ENCODE peak calls at places on chromosomes 12 and 14, in eight cellular contexts. Q is A549; G is pancreas; T is mesenchymal stem cell; W is mesendoderm; U is lung; C is brain microvascular endothelial cell; B is CD4-positive, alpha-beta T cell. A is an unnamed sample.

GRCh38 chr12:58629376-58629775 is 290.9 kb downstream of the LRIG3 start:
- DNase-seq in Q (no peak), G (no peak), T (peak), W (no peak), U (no peak), C (no peak), B (no peak), A (no peak)

GRCh38 chr12:75954749-75955148 is 76.8 kb downstream of the PHLDA1 start:
- DNase-seq in Q (no peak), G (no peak), T (no peak), W (no peak), U (no peak), C (no peak), B (no peak), A (no peak)

GRCh38 chr12:68158427-68158826 is 1.1 kb downstream of the IFNG start:
- DNase-seq in Q (no peak), G (no peak), T (peak), W (peak), U (no peak), C (peak), B (peak), A (no peak)

GRCh38 chr12:14958361-14959125 is 2.9 kb downstream of the ARHGDIB start:
- DNase-seq in Q (no peak), G (no peak), T (no peak), W (no peak), U (no peak), C (no peak), B (no peak), A (no peak)

GRCh38 chr12:28104893-28105864 is 85.1 kb upstream of the CCDC91 start:
- DNase-seq in Q (no peak), G (no peak), T (peak), W (no peak), U (no peak), C (no peak), B (no peak), A (no peak)

GRCh38 chr12:54970741-54971140 is 13.8 kb downstream of the TESPA1 start:
- DNase-seq in Q (no peak), G (no peak), T (no peak), W (no peak), U (no peak), C (no peak), B (no peak), A (no peak)

GRCh38 chr12:132560421-132560830 is 50.0 kb downstream of the LRCOL1 start:
- DNase-seq in Q (peak), G (no peak), T (no peak), W (peak), U (no peak), C (no peak), B (no peak), A (no peak)

GRCh38 chr12:91406920-91407341 is 224.3 kb upstream of the DCN start:
- DNase-seq in Q (peak), G (no peak), T (peak), W (peak), U (no peak), C (peak), B (no peak), A (no peak)

GRCh38 chr14:76191297-76191696 is 39.6 kb downstream of the GPATCH2L start:
- DNase-seq in Q (no peak), G (no peak), T (no peak), W (no peak), U (peak), C (no peak), B (no peak), A (no peak)

GRCh38 chr12:14454098-14454907 is 88.8 kb downstream of the ATF7IP start:
- DNase-seq in Q (peak), G (no peak), T (peak), W (peak), U (no peak), C (peak), B (no peak), A (no peak)

GRCh38 chr12:46386360-46386867 is 13.8 kb upstream of the SLC38A2 start:
- DNase-seq in Q (no peak), G (no peak), T (peak), W (no peak), U (no peak), C (peak), B (no peak), A (no peak)

GRCh38 chr12:79664518-79664917 is 26.2 kb downstream of the PAWR start:
- DNase-seq in Q (no peak), G (no peak), T (no peak), W (no peak), U (no peak), C (no peak), B (no peak), A (no peak)
- H3K27ac ChIP-seq in Q (no peak), G (no peak), T (no peak), W (no peak), U (no peak), C (no peak), B (no peak), A (no peak)

GRCh38 chr14:55101698-55102097 is 27.4 kb upstream of the LGALS3 start:
- DNase-seq in Q (no peak), G (no peak), T (no peak), W (no peak), U (no peak), C (no peak), B (no peak), A (no peak)
- H3K27ac ChIP-seq in Q (peak), G (peak), T (peak), W (no peak), U (peak), C (peak), B (no peak), A (no peak)

GRCh38 chr12:3337944-3338343 is 153.1 kb upstream of the PRMT8 start:
- DNase-seq in Q (no peak), G (no peak), T (no peak), W (no peak), U (no peak), C (no peak), B (no peak), A (no peak)

GRCh38 chr12:3336606-3337311 is 154.2 kb upstream of the PRMT8 start:
- DNase-seq in Q (no peak), G (no peak), T (no peak), W (no peak), U (no peak), C (no peak), B (no peak), A (peak)

GRCh38 chr12:3341594-3341993 is 149.4 kb upstream of the PRMT8 start:
- DNase-seq in Q (no peak), G (no peak), T (no peak), W (no peak), U (no peak), C (no peak), B (no peak), A (no peak)

GRCh38 chr12:3339221-3339620 is 151.8 kb upstream of the PRMT8 start:
- DNase-seq in Q (no peak), G (no peak), T (no peak), W (no peak), U (no peak), C (no peak), B (no peak), A (no peak)

DNA sequence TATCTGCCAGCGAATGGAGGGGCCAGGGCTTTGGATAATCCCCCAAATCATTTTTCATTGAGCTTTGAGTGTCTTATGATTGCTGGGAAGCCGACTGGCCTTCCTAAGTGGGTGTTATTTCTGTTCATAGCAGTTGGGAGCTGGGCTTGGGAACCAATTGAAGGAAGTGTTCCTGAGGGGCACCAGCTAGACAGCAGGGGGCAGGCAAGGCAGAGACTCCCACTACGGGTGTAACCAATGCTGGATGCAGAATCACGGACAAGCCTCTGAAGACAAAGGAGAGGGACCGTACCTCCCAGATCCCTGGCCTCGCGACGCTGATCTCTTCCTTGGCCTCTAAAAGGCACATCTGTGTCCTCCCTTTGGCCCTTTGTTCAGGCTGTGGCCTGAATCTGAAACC is 149.0 kb upstream of the PRMT8 start:
- DNase-seq in Q (no peak), G (no peak), T (peak), W (peak), U (no peak), C (peak), B (no peak), A (no peak)
- H3K27ac ChIP-seq in Q (no peak), G (no peak), T (no peak), W (no peak), U (no peak), C (no peak), B (no peak), A (no peak)

GRCh38 chr14:80585506-80585835 is 356.1 kb downstream of the CEP128 start:
- DNase-seq in Q (no peak), G (no peak), T (no peak), W (no peak), U (no peak), C (peak), B (no peak), A (no peak)
- H3K27ac ChIP-seq in Q (peak), G (no peak), T (no peak), W (no peak), U (no peak), C (no peak), B (no peak), A (no peak)

DNA sequence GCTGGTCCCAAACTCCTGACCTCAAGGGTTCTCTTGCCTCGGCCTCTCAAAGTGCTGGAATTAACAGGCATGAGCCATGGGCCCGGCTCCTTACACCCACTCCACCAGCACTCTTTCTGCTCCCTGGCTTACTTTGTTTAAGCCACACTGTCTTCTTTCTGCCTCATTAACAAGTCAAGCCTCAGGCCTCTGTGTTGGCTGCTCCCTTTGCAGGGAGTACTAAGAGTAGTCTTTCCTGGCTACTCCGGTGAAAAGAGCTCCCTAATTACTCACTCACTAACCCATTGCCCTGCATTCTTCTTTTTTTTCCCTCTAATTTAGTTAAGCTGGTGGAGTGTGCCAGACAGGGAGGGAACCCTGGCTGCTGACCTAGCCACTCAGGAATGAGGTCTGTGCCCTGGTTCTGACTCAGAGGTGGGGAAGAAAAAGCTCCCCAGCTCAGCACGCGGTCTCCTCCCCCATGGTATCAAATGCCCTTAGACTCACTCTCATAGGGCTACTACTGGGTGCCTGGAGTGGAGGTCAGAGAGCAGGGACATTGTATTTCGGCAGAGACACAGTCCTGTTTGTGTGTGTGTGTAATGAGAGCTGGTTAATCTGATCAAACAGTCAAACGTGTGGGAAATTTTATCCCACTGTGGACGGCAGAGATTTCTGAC is 19.8 kb downstream of the GALNT6 start:
- DNase-seq in Q (peak), G (peak), T (peak), W (peak), U (peak), C (peak), B (no peak), A (peak)
- H3K27ac ChIP-seq in Q (peak), G (peak), T (peak), W (peak), U (peak), C (peak), B (no peak), A (peak)

DNA sequence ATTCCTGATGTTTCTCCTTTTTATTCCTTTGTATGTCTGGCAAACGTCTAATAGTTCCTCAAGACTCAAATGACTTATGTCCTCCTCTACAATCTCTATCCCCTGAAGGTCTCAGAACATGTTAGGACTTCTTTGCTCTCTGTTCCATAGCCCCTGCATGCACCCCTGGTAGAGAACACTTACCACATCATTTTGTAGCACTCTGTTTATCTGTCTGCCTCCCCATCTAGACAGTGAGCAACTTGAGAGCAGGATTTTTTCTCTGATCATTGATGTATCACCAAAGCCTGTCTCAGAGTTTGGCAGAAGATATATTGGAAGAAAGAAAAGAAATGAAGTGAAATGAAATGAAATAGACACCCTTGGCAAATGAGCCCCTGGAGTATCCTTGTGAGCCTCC is 1231.2 kb upstream of the FLRT2 start:
- DNase-seq in Q (no peak), G (no peak), T (no peak), W (peak), U (no peak), C (no peak), B (no peak), A (no peak)
- H3K27ac ChIP-seq in Q (no peak), G (no peak), T (no peak), W (no peak), U (no peak), C (no peak), B (no peak), A (no peak)

GRCh38 chr12:16587514-16587913 is 18.4 kb downstream of the LMO3 start:
- DNase-seq in Q (no peak), G (no peak), T (no peak), W (no peak), U (no peak), C (no peak), B (no peak), A (no peak)
- H3K27ac ChIP-seq in Q (no peak), G (no peak), T (no peak), W (no peak), U (no peak), C (no peak), B (no peak), A (no peak)

GRCh38 chr12:57604454-57605307 is at the start of gene DTX3:
- DNase-seq in Q (peak), G (no peak), T (peak), W (peak), U (no peak), C (peak), B (peak), A (peak)

GRCh38 chr12:57606399-57606798 is 1.8 kb downstream of the DTX3 start:
- DNase-seq in Q (no peak), G (no peak), T (no peak), W (no peak), U (no peak), C (no peak), B (no peak), A (no peak)

GRCh38 chr12:57606821-57607220 is 2.2 kb downstream of the DTX3 start:
- DNase-seq in Q (no peak), G (no peak), T (no peak), W (no peak), U (no peak), C (no peak), B (no peak), A (no peak)

GRCh38 chr12:57605308-57606015 is 838 bp downstream of the DTX3 start:
- DNase-seq in Q (no peak), G (no peak), T (no peak), W (peak), U (no peak), C (no peak), B (no peak), A (no peak)

GRCh38 chr12:57606016-57606311 is 1.3 kb downstream of the DTX3 start:
- DNase-seq in Q (no peak), G (no peak), T (no peak), W (no peak), U (no peak), C (no peak), B (no peak), A (no peak)
- H3K27ac ChIP-seq in Q (no peak), G (no peak), T (no peak), W (no peak), U (no peak), C (no peak), B (no peak), A (peak)